ENCODE peak calls at places on chromosomes 11 and 22, in seven cellular contexts. V is NCI-H1105 treated with DMSO at 0.1 percent for 48 hours; M is aorta; B is stimulated activated naive CD8-positive, alpha-beta T cell treated with anti-CD3 and anti-CD28 coated beads, Interleukin-15, Interleukin-2, amounts not matched to agents 100 U/mL and 50 U/mL, for 24 hours; A is PC-9; N is AG09309; Y is posterior cingulate gyrus. J is an unnamed sample.

GRCh38 chr11:132125855-132126841 is 755.7 kb downstream of the NTM start:
- DNase-seq in V (peak; percentile 75), M (no peak), B (peak; percentile 4), A (no peak), N (no peak), Y (peak; percentile 89), J (no peak)

GRCh38 chr11:45092901-45093760 is 53.3 kb upstream of the PRDM11 start:
- DNase-seq in V (no peak), M (no peak), B (peak; percentile 44), A (no peak), N (peak; percentile 14), Y (no peak), J (no peak)

GRCh38 chr11:115707180-115707905 is 203.1 kb upstream of the CADM1 start:
- DNase-seq in V (no peak), M (no peak), B (no peak), A (no peak), N (no peak), Y (no peak), J (no peak)

GRCh38 chr11:11786771-11787170 is 55.0 kb upstream of the USP47 start:
- DNase-seq in V (peak; percentile 21), M (no peak), B (no peak), A (no peak), N (no peak), Y (no peak), J (no peak)

GRCh38 chr22:20998411-20999336 is 3.2 kb downstream of the THAP7 start:
- DNase-seq in V (no peak), M (no peak), B (no peak), A (no peak), N (no peak), Y (no peak), J (no peak)

GRCh38 chr11:77370217-77370616 is 68.7 kb upstream of the GDPD4 start:
- DNase-seq in V (no peak), M (no peak), B (no peak), A (no peak), N (no peak), Y (no peak), J (no peak)

GRCh38 chr22:37848587-37849088 is 581 bp upstream of the EIF3L start:
- DNase-seq in V (no peak), M (no peak), B (no peak), A (peak; percentile 46), N (no peak), Y (no peak), J (no peak)

GRCh38 chr11:61745796-61746653 is 6.4 kb upstream of the MYRF start:
- DNase-seq in V (no peak), M (no peak), B (no peak), A (no peak), N (no peak), Y (no peak), J (no peak)

GRCh38 chr11:10858505-10859360 is 880 bp upstream of the ZBED5 start:
- DNase-seq in V (peak; percentile 75), M (peak; percentile 91), B (peak; percentile 59), A (no peak), N (no peak), Y (peak; percentile 94), J (no peak)

GRCh38 chr22:37913233-37913721 is 7.2 kb downstream of the MICALL1 start:
- DNase-seq in V (no peak), M (no peak), B (no peak), A (no peak), N (no peak), Y (peak; percentile 51), J (no peak)

GRCh38 chr11:17221968-17222367 is 14.2 kb upstream of the PIK3C2A start:
- DNase-seq in V (no peak), M (no peak), B (no peak), A (peak; percentile 40), N (peak; percentile 17), Y (no peak), J (no peak)

GRCh38 chr11:109522116-109522755 is 100.2 kb downstream of the C11orf87 start:
- DNase-seq in V (no peak), M (no peak), B (no peak), A (no peak), N (no peak), Y (no peak), J (no peak)

GRCh38 chr11:62409831-62410230 is 9.0 kb upstream of the SCGB1A1 start:
- DNase-seq in V (no peak), M (no peak), B (no peak), A (no peak), N (no peak), Y (no peak), J (no peak)

GRCh38 chr11:78254263-78254662 is 65.5 kb downstream of the USP35 start:
- DNase-seq in V (no peak), M (no peak), B (no peak), A (no peak), N (no peak), Y (no peak), J (no peak)

GRCh38 chr11:5620606-5621521 is 3.9 kb upstream of the TRIM34 start:
- DNase-seq in V (peak; percentile 31), M (no peak), B (no peak), A (peak; percentile 91), N (peak; percentile 78), Y (no peak), J (peak; percentile 92)

GRCh38 chr11:57460017-57460755 is at the start of gene RTN4RL2:
- DNase-seq in V (peak; percentile 50), M (no peak), B (peak; percentile 68), A (no peak), N (no peak), Y (peak; percentile 93), J (no peak)

GRCh38 chr11:33829430-33830141 is 55.3 kb upstream of the FBXO3 start:
- DNase-seq in V (peak; percentile 38), M (no peak), B (peak; percentile 57), A (peak; percentile 62), N (peak; percentile 43), Y (no peak), J (peak; percentile 12)

GRCh38 chr22:50316114-50317065 is 8.9 kb upstream of the PLXNB2 start:
- DNase-seq in V (no peak), M (no peak), B (no peak), A (no peak), N (no peak), Y (peak; percentile 79), J (no peak)

GRCh38 chr11:66752148-66752547 is 23.1 kb upstream of the SPTBN2 start:
- DNase-seq in V (no peak), M (no peak), B (no peak), A (no peak), N (no peak), Y (no peak), J (no peak)

GRCh38 chr11:28743101-28743550 is 634.9 kb downstream of the METTL15 start:
- DNase-seq in V (peak; percentile 8), M (no peak), B (no peak), A (no peak), N (no peak), Y (no peak), J (no peak)

GRCh38 chr11:59754859-59755700 is at the start of gene STX3:
- DNase-seq in V (peak; percentile 68), M (peak; percentile 91), B (peak; percentile 72), A (peak; percentile 80), N (peak; percentile 8), Y (peak; percentile 91), J (no peak)

GRCh38 chr11:8793114-8793777 is 110.7 kb downstream of the RPL27A start:
- DNase-seq in V (no peak), M (no peak), B (no peak), A (no peak), N (no peak), Y (no peak), J (no peak)

GRCh38 chr11:83508804-83509203 is 222.6 kb upstream of the CCDC90B start:
- DNase-seq in V (no peak), M (no peak), B (no peak), A (peak; percentile 32), N (no peak), Y (no peak), J (no peak)

GRCh38 chr11:57681168-57681567 is 13.3 kb downstream of the ZDHHC5 start:
- DNase-seq in V (no peak), M (no peak), B (no peak), A (no peak), N (no peak), Y (no peak), J (no peak)